ENCODE peak calls at places on chromosome 15, in eight cellular contexts. B is ovary; E is endodermal cell; K is hepatocyte; C is pancreas; V is heart left ventricle; D is coronary artery; L is CD8-positive, alpha-beta T cell. A is an unnamed sample.

GRCh38 chr15:77636209-77636608 is 3.5 kb upstream of the LINGO1 start:
- DNase-seq in B (no peak), E (no peak), K (no peak), C (no peak), V (no peak), D (no peak), L (no peak), A (no peak)

GRCh38 chr15:23118208-23118607 is 18.4 kb downstream of the GOLGA6L1 start:
- DNase-seq in B (no peak), E (no peak), K (no peak), C (no peak), V (no peak), D (no peak), L (no peak), A (no peak)

GRCh38 chr15:100255644-100256043 is 86.1 kb downstream of the ADAMTS17 start:
- DNase-seq in B (no peak), E (peak), K (no peak), C (no peak), V (no peak), D (peak), L (no peak), A (no peak)

GRCh38 chr15:100715571-100716455 is 113.4 kb downstream of the ASB7 start:
- DNase-seq in B (no peak), E (no peak), K (peak), C (peak), V (no peak), D (peak), L (no peak), A (no peak)

GRCh38 chr15:76140069-76140454 is 80.3 kb downstream of the TMEM266 start:
- DNase-seq in B (no peak), E (peak), K (no peak), C (no peak), V (no peak), D (no peak), L (no peak), A (no peak)

GRCh38 chr15:87623832-87624231 is 632.7 kb downstream of the NTRK3 start:
- DNase-seq in B (no peak), E (peak), K (no peak), C (no peak), V (no peak), D (no peak), L (no peak), A (no peak)

GRCh38 chr15:68054658-68055223 is 626 bp downstream of the PIAS1 start:
- DNase-seq in B (peak), E (peak), K (peak), C (peak), V (peak), D (peak), L (no peak), A (peak)

GRCh38 chr15:67054676-67055075 is 10.7 kb upstream of the SMAD3 start:
- DNase-seq in B (no peak), E (no peak), K (no peak), C (no peak), V (no peak), D (no peak), L (no peak), A (no peak)

GRCh38 chr15:98530570-98530969 is 117.8 kb upstream of the IGF1R start:
- DNase-seq in B (no peak), E (no peak), K (no peak), C (no peak), V (no peak), D (no peak), L (no peak), A (no peak)

GRCh38 chr15:81820236-81820635 is 225.6 kb downstream of the MEX3B start:
- DNase-seq in B (no peak), E (no peak), K (no peak), C (no peak), V (no peak), D (no peak), L (no peak), A (no peak)

GRCh38 chr15:63588826-63589225 is 8.4 kb upstream of the FBXL22 start:
- DNase-seq in B (no peak), E (no peak), K (no peak), C (no peak), V (no peak), D (no peak), L (no peak), A (no peak)

GRCh38 chr15:80194186-80194585 is 41.4 kb downstream of the FAH start:
- DNase-seq in B (no peak), E (peak), K (no peak), C (no peak), V (no peak), D (no peak), L (no peak), A (no peak)

GRCh38 chr15:62389887-62390792 is 225.1 kb upstream of the C2CD4B start:
- DNase-seq in B (peak), E (peak), K (peak), C (peak), V (peak), D (peak), L (no peak), A (peak)

GRCh38 chr15:92925409-92925808 is 25.3 kb downstream of the CHD2 start:
- DNase-seq in B (no peak), E (no peak), K (no peak), C (no peak), V (no peak), D (no peak), L (no peak), A (no peak)

GRCh38 chr15:92920595-92921169 is 20.6 kb downstream of the CHD2 start:
- DNase-seq in B (no peak), E (no peak), K (no peak), C (no peak), V (no peak), D (no peak), L (no peak), A (no peak)

GRCh38 chr15:92924216-92924615 is 24.1 kb downstream of the CHD2 start:
- DNase-seq in B (no peak), E (no peak), K (no peak), C (no peak), V (no peak), D (no peak), L (no peak), A (no peak)

GRCh38 chr15:92921215-92922131 is 21.3 kb downstream of the CHD2 start:
- DNase-seq in B (no peak), E (no peak), K (peak), C (no peak), V (no peak), D (no peak), L (no peak), A (no peak)

GRCh38 chr15:92922405-92923002 is 22.4 kb downstream of the CHD2 start:
- DNase-seq in B (no peak), E (no peak), K (no peak), C (no peak), V (no peak), D (no peak), L (no peak), A (no peak)
- H3K27ac ChIP-seq in B (no peak), E (no peak), K (peak), C (peak), V (no peak), D (no peak), L (no peak), A (peak)

GRCh38 chr15:60004019-60004845 is at the start of gene FOXB1:
- DNase-seq in B (no peak), E (peak), K (peak), C (no peak), V (no peak), D (no peak), L (no peak), A (no peak)
- TF ChIP-seq CTCF in B (no peak), E (peak), K (no peak), C (no peak), V (no peak), D (no peak), L (no peak), A (no peak)

GRCh38 chr15:74370471-74370870 is 3.0 kb upstream of the CYP11A1 start:
- DNase-seq in B (no peak), E (no peak), K (no peak), C (no peak), V (no peak), D (peak), L (no peak), A (no peak)
- H3K27ac ChIP-seq in B (no peak), E (no peak), K (no peak), C (no peak), V (no peak), D (no peak), L (no peak), A (no peak)

GRCh38 chr15:65599677-65600076 is 11.3 kb downstream of the INTS14 start:
- DNase-seq in B (no peak), E (no peak), K (no peak), C (no peak), V (no peak), D (no peak), L (no peak), A (no peak)

GRCh38 chr15:65598468-65598867 is 12.5 kb downstream of the INTS14 start:
- DNase-seq in B (no peak), E (no peak), K (no peak), C (no peak), V (no peak), D (no peak), L (no peak), A (no peak)

DNA sequence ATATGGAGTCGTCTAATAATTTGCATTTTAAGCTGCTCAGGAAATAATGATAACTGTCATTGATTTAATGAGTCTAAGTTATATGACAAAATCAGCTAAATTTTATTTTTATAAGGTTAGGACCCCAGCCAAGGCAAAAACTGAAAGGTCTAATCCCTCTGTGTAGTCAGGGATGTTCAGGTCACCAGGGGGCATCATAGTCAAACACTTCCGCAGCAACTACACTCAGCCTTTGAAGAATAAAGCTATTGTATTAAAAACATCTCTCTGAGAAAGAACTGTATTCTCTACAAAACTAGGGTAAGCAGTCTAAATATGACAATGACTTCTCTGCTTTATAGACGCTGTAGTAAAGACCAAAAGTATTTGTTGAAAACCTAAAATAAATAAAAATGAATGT is 15.0 kb downstream of the INTS14 start:
- DNase-seq in B (no peak), E (no peak), K (no peak), C (no peak), V (no peak), D (no peak), L (no peak), A (no peak)
- TF ChIP-seq CTCF in B (no peak), E (peak), K (peak), C (no peak), V (no peak), D (no peak), L (peak), A (no peak)

GRCh38 chr15:45184562-45185041 is 3.2 kb downstream of the SHF start:
- DNase-seq in B (no peak), E (no peak), K (no peak), C (peak), V (no peak), D (no peak), L (no peak), A (no peak)
- H3K27ac ChIP-seq in B (no peak), E (no peak), K (no peak), C (no peak), V (no peak), D (no peak), L (no peak), A (no peak)